ENCODE peak calls at places on chromosomes 5 and 9, in seven cellular contexts. C is H7; J is GM23248; H is effector memory CD4-positive, alpha-beta T cell; R is right atrium auricular region; G is endodermal cell; N is ovary. D is an unnamed sample.
A peak's percentile ranks its signal among the peaks of the same experiment; 100 is the strongest.

GRCh38 chr5:54873696-54874095 is 111.7 kb downstream of the ESM1 start:
- DNase-seq in C (no peak), J (peak; percentile 9), H (no peak), R (no peak), G (no peak), N (no peak), D (no peak)

GRCh38 chr5:153767221-153768218 is 271.2 kb downstream of the FAM114A2 start:
- DNase-seq in C (no peak), J (no peak), H (no peak), R (no peak), G (no peak), N (no peak), D (no peak)

GRCh38 chr5:134136221-134136631 is 21.7 kb downstream of the TCF7 start:
- DNase-seq in C (peak; percentile 39), J (no peak), H (no peak), R (peak; percentile 30), G (peak; percentile 58), N (no peak), D (no peak)

GRCh38 chr5:80186634-80187033 is 69.2 kb downstream of the SERINC5 start:
- DNase-seq in C (no peak), J (no peak), H (no peak), R (no peak), G (no peak), N (no peak), D (peak; percentile 70)

GRCh38 chr9:133406039-133406438 is 11.8 kb downstream of the REXO4 start:
- DNase-seq in C (no peak), J (no peak), H (no peak), R (no peak), G (no peak), N (no peak), D (no peak)

GRCh38 chr5:152634596-152634995 is 229.5 kb upstream of the NMUR2 start:
- DNase-seq in C (peak; percentile 2), J (no peak), H (no peak), R (no peak), G (peak; percentile 52), N (no peak), D (no peak)

GRCh38 chr9:80797841-80798688 is 891.3 kb downstream of the TLE1 start:
- DNase-seq in C (no peak), J (no peak), H (no peak), R (no peak), G (no peak), N (peak; percentile 35), D (no peak)

GRCh38 chr5:95178046-95178651 is 106.7 kb downstream of the MCTP1 start:
- DNase-seq in C (peak; percentile 19), J (peak; percentile 3), H (no peak), R (no peak), G (peak; percentile 96), N (no peak), D (no peak)

GRCh38 chr9:976258-976804 is at the start of gene DMRT3:
- DNase-seq in C (peak; percentile 94), J (peak; percentile 23), H (no peak), R (no peak), G (peak; percentile 89), N (no peak), D (no peak)

GRCh38 chr9:975740-976257 is 656 bp upstream of the DMRT3 start:
- DNase-seq in C (peak; percentile 24), J (no peak), H (no peak), R (no peak), G (no peak), N (no peak), D (no peak)

GRCh38 chr9:978117-978830 is 1.8 kb downstream of the DMRT3 start:
- DNase-seq in C (peak; percentile 51), J (no peak), H (no peak), R (no peak), G (no peak), N (no peak), D (no peak)

GRCh38 chr9:977361-978116 is 1.1 kb downstream of the DMRT3 start:
- DNase-seq in C (peak; percentile 73), J (no peak), H (no peak), R (no peak), G (no peak), N (no peak), D (no peak)

GRCh38 chr9:976805-977360 is 428 bp downstream of the DMRT3 start:
- DNase-seq in C (peak; percentile 85), J (no peak), H (no peak), R (no peak), G (peak; percentile 83), N (no peak), D (no peak)
- H3K4me3 ChIP-seq in C (peak overlapping the region; percentile 32), J (no peak overlapping the region), H (no peak overlapping the region), R (peak overlapping the region; percentile 20), G (peak overlapping the region; percentile 62), N (no peak overlapping the region), D (peak overlapping the region; percentile 23)

GRCh38 chr5:103445426-103446035 is 117.1 kb downstream of the NUDT12 start:
- DNase-seq in C (no peak), J (peak; percentile 36), H (no peak), R (no peak), G (no peak), N (no peak), D (no peak)
- H3K4me3 ChIP-seq in C (no peak overlapping the region), J (no peak overlapping the region), H (no peak overlapping the region), R (no peak overlapping the region), G (no peak overlapping the region), N (no peak overlapping the region), D (no peak overlapping the region)

DNA sequence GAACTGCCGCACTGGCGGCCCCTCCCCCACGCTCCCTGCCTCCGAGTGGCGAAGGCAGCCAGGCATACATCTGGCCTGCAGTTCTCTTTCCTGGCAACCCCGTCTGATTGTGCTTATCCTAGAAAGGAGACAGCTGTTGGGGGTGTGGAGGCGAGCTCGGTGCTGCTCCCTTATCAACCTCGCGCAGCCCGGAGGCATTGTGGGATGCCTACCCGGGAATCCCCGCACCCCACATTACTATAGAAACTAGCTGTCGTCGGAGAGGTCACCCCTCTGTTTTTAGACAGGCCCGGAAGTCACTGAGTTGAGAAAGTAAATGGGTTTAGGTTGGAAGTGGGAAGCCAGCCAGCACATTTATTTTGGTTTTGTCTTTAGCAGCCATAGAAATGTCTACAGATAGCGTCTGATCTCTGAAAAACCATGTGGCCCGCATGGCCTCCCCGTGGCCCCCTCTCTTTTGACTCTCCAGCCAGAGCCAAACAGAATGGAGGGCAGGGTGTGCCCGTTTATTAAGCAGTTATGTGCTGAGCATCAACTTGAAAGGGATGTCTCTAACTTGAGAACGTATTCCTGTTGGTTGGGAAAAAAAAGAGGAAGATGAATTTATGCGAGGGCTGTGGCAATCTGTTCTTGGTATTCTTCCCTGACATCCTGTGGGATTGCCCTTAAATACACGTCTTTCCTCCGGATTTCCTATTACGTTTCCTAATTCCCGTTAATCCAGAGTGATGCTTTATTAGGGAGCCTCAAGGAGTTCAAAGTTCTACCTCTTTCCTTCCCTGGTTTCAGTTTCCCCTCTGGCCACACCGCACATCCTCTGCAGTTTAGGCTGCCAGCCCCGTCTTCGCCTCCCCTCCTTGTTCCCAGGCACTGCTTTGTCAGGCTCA is 3.9 kb downstream of the STC2 start:
- DNase-seq in C (peak; percentile 57), J (peak; percentile 93), H (no peak), R (peak; percentile 82), G (peak; percentile 52), N (peak; percentile 78), D (no peak)
- H3K4me3 ChIP-seq in C (no peak overlapping the region), J (peak overlapping the region; percentile 88), H (no peak overlapping the region), R (peak overlapping the region; percentile 16), G (no peak overlapping the region), N (no peak overlapping the region), D (no peak overlapping the region)

GRCh38 chr5:75558972-75559632 is 47.4 kb downstream of the POLK start:
- DNase-seq in C (no peak), J (peak; percentile 52), H (no peak), R (no peak), G (no peak), N (no peak), D (no peak)
- H3K4me3 ChIP-seq in C (no peak overlapping the region), J (no peak overlapping the region), H (no peak overlapping the region), R (no peak overlapping the region), G (no peak overlapping the region), N (no peak overlapping the region), D (no peak overlapping the region)

GRCh38 chr9:116157436-116158138 is 4.0 kb downstream of the PAPPA start:
- DNase-seq in C (peak; percentile 56), J (peak; percentile 72), H (no peak), R (no peak), G (peak; percentile 75), N (peak; percentile 24), D (no peak)

GRCh38 chr9:116155700-116156045 is 2.1 kb downstream of the PAPPA start:
- DNase-seq in C (peak; percentile 34), J (peak; percentile 75), H (no peak), R (no peak), G (no peak), N (no peak), D (no peak)

GRCh38 chr9:116154976-116155699 is 1.5 kb downstream of the PAPPA start:
- DNase-seq in C (peak; percentile 39), J (peak; percentile 71), H (no peak), R (no peak), G (peak; percentile 56), N (peak; percentile 51), D (no peak)

GRCh38 chr9:116154334-116154975 is 864 bp downstream of the PAPPA start:
- DNase-seq in C (peak; percentile 76), J (peak; percentile 64), H (no peak), R (no peak), G (peak; percentile 78), N (peak; percentile 27), D (no peak)

GRCh38 chr9:116156621-116157314 is 3.2 kb downstream of the PAPPA start:
- DNase-seq in C (peak; percentile 67), J (peak; percentile 87), H (no peak), R (peak; percentile 87), G (peak; percentile 90), N (peak; percentile 71), D (no peak)
- H3K4me3 ChIP-seq in C (peak overlapping the region; percentile 21), J (peak overlapping the region; percentile 90), H (no peak overlapping the region), R (peak overlapping the region; percentile 45), G (peak overlapping the region; percentile 6), N (peak overlapping the region; percentile 31), D (no peak overlapping the region)

D was measured in HL-60.